ENCODE peak calls at places on chromosome 2, in eight cellular contexts. Z is breast epithelium, O is IMR-90, E is endothelial cell, B is GM23248, R is dorsolateral prefrontal cortex, N is brain microvascular endothelial cell, U is AG20443. F is an unnamed sample.

GRCh38 chr2:186891219-186891621 is 42.2 kb upstream of the ZSWIM2 start:
- DNase-seq in O (no peak), N (peak; percentile 92), B (peak; percentile 29), Z (no peak), U (no peak), R (no peak), E (no peak), F (peak; percentile 58)

GRCh38 chr2:17426708-17427107 is 91.5 kb downstream of the RAD51AP2 start:
- DNase-seq in N (no peak), Z (no peak), R (no peak), U (no peak), O (no peak), B (no peak), E (no peak), F (no peak)

GRCh38 chr2:129301431-129301913 is 678.0 kb upstream of the RAB6C start:
- DNase-seq in Z (peak; percentile 18), R (peak; percentile 17), N (no peak), U (no peak), O (no peak), B (peak; percentile 4), E (no peak), F (no peak)

GRCh38 chr2:211881449-211881848 is 657.2 kb downstream of the ERBB4 start:
- DNase-seq in N (no peak), R (no peak), U (no peak), Z (no peak), E (no peak), O (no peak), B (no peak), F (no peak)

GRCh38 chr2:241010531-241011295 is 12.3 kb downstream of the SNED1 start:
- DNase-seq in N (no peak), U (no peak), O (no peak), Z (peak; percentile 15), B (no peak), E (no peak), R (no peak), F (no peak)

GRCh38 chr2:204743368-204743960 is 198.2 kb downstream of the PARD3B start:
- DNase-seq in B (no peak), N (no peak), E (no peak), U (no peak), R (no peak), Z (no peak), O (peak; percentile 52), F (peak; percentile 5)

GRCh38 chr2:242031481-242032019 is 162.0 kb downstream of the RTP5 start:
- DNase-seq in Z (no peak), U (peak; percentile 90), R (peak; percentile 6), N (peak; percentile 63), O (peak; percentile 95), E (no peak), B (peak; percentile 90), F (peak; percentile 93)

GRCh38 chr2:176521860-176522259 is 252.6 kb downstream of the MTX2 start:
- DNase-seq in U (no peak), Z (no peak), O (no peak), E (no peak), N (no peak), B (no peak), R (no peak), F (no peak)

GRCh38 chr2:154700142-154700541 is 1.6 kb downstream of the KCNJ3 start:
- DNase-seq in Z (no peak), R (no peak), B (no peak), U (no peak), E (no peak), N (no peak), O (no peak), F (no peak)